ENCODE peak calls at places on chromosome 5, in nine cellular contexts. T is HCT116, K is GM12878, A is K562, J is endothelial cell of umbilical vein, C is SK-N-SH, Z is A549, S is H1, O is HepG2. N is an unnamed sample.
A peak's percentile ranks its signal among the peaks of the same experiment; 100 is the strongest.

GRCh38 chr5:122882836-122883235 is 37.4 kb downstream of the SNX24 start:
- DNase-seq in A (no peak), Z (no peak), C (no peak), S (no peak), O (no peak), J (no peak), T (no peak), K (no peak), N (no peak)

GRCh38 chr5:172370648-172371248 is 83.6 kb downstream of the SH3PXD2B start:
- DNase-seq in S (peak; percentile 76), O (peak; percentile 30), J (peak; percentile 35), C (no peak), Z (peak; percentile 69), T (peak; percentile 33), K (no peak), A (peak; percentile 44), N (peak; percentile 61)

GRCh38 chr5:145681216-145681615 is 153.9 kb downstream of the PRELID2 start:
- DNase-seq in O (peak; percentile 3), J (no peak), Z (no peak), S (no peak), K (no peak), A (no peak), C (no peak), T (no peak), N (no peak)

GRCh38 chr5:172881691-172882370 is 47.8 kb downstream of the ERGIC1 start:
- DNase-seq in A (peak; percentile 55), T (peak; percentile 10), S (no peak), C (no peak), J (peak; percentile 61), K (peak; percentile 72), Z (no peak), O (no peak), N (peak; percentile 43)

GRCh38 chr5:944992-945685 is 52.5 kb downstream of the TRIP13 start:
- DNase-seq in A (no peak), J (no peak), K (no peak), Z (no peak), O (no peak), C (no peak), S (peak; percentile 28), T (no peak), N (peak; percentile 61)

GRCh38 chr5:134494780-134495179 is 30.7 kb upstream of the JADE2 start:
- DNase-seq in C (no peak), Z (no peak), K (no peak), J (no peak), A (no peak), T (no peak), S (no peak), O (no peak), N (no peak)

GRCh38 chr5:58012103-58012502 is 447.8 kb downstream of the PLK2 start:
- DNase-seq in Z (no peak), O (no peak), T (no peak), A (no peak), C (no peak), K (no peak), J (peak; percentile 6), S (no peak), N (no peak)

GRCh38 chr5:175321927-175322532 is 122.0 kb downstream of the DRD1 start:
- DNase-seq in C (no peak), Z (peak; percentile 36), A (peak; percentile 48), S (peak; percentile 65), T (peak; percentile 16), O (peak; percentile 28), K (no peak), J (no peak), N (peak; percentile 42)

GRCh38 chr5:125093776-125094175 is 347.3 kb upstream of the ZNF608 start:
- DNase-seq in K (no peak), S (no peak), J (peak; percentile 90), O (no peak), C (no peak), A (no peak), T (peak; percentile 47), Z (peak; percentile 12), N (no peak)

GRCh38 chr5:113215401-113216060 is 219.3 kb downstream of the TSSK1B start:
- DNase-seq in A (no peak), K (no peak), C (no peak), Z (no peak), J (no peak), S (no peak), O (no peak), T (no peak), N (no peak)

GRCh38 chr5:14204785-14205321 is 61.7 kb downstream of the TRIO start:
- DNase-seq in O (peak; percentile 64), T (no peak), Z (peak; percentile 90), J (peak; percentile 93), C (no peak), S (no peak), K (no peak), A (no peak), N (peak; percentile 73)

GRCh38 chr5:3317051-3317795 is 278.4 kb upstream of the IRX1 start:
- DNase-seq in A (no peak), J (no peak), C (no peak), T (no peak), K (no peak), Z (no peak), O (no peak), S (no peak), N (no peak)

GRCh38 chr5:128536229-128536860 is 1.7 kb downstream of the FBN2 start:
- DNase-seq in J (peak; percentile 14), Z (peak; percentile 4), S (peak; percentile 50), T (no peak), C (no peak), O (no peak), K (no peak), A (no peak), N (no peak)
- H3K4me3 ChIP-seq in J (no peak overlapping the region), Z (peak overlapping the region; percentile 84), S (peak overlapping the region; percentile 38), T (no peak overlapping the region), C (no peak overlapping the region), O (no peak overlapping the region), K (no peak overlapping the region), A (no peak overlapping the region), N (no peak overlapping the region)

GRCh38 chr5:150024241-150024984 is 23.9 kb downstream of the HMGXB3 start:
- DNase-seq in C (no peak), S (no peak), J (no peak), Z (no peak), K (no peak), T (no peak), O (no peak), A (no peak), N (peak; percentile 49)
- TF ChIP-seq CTCF in C (peak; percentile 39), S (no peak), J (no peak), Z (no peak), K (peak; percentile 4), T (no peak), O (peak; percentile 41), A (peak; percentile 35), N (peak; percentile 10)

GRCh38 chr5:73438048-73438896 is 10.3 kb downstream of the FOXD1 start:
- DNase-seq in K (no peak), J (no peak), Z (no peak), A (no peak), C (no peak), T (no peak), S (no peak), O (no peak), N (no peak)

GRCh38 chr5:73442152-73442860 is 6.3 kb downstream of the FOXD1 start:
- DNase-seq in J (no peak), K (no peak), S (no peak), T (no peak), A (no peak), O (no peak), C (no peak), Z (no peak), N (no peak)

GRCh38 chr5:73441377-73441776 is 7.2 kb downstream of the FOXD1 start:
- DNase-seq in K (no peak), S (no peak), A (no peak), T (no peak), O (no peak), J (no peak), Z (no peak), C (no peak), N (no peak)

GRCh38 chr5:73438897-73439470 is 9.6 kb downstream of the FOXD1 start:
- DNase-seq in C (no peak), K (no peak), S (no peak), T (no peak), O (no peak), Z (no peak), A (no peak), J (no peak), N (no peak)

DNA sequence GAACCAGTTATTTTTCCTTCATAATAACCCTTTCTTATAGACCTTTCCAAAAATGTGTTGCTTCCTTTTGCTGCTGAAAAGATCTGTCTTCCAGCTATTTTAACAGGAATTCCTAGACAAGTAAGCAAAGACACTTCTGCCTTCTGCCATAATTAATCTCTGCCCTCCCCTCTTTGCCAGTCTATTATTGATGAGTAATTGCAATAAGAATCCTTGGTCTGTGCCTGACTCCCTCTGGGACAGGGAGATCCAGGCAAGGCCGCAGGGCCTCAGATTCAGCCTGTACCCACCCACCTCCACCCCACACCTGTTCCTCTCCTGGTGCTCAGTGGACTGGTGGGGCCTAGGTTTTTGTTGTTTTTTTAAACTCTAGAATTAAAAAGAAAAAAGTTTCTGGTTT is 8.3 kb downstream of the FOXD1 start:
- DNase-seq in C (no peak), S (no peak), A (no peak), T (no peak), Z (no peak), J (no peak), K (no peak), O (no peak), N (no peak)
- TF ChIP-seq MAX in C (no peak), S (no peak), A (no peak), T (no peak), Z (no peak), J (no peak), K (no peak), O (no peak), N (no peak)

GRCh38 chr5:26757941-26758340 is 280.4 kb downstream of the CDH9 start:
- DNase-seq in C (no peak), J (no peak), K (no peak), Z (peak; percentile 13), O (no peak), A (no peak), S (no peak), T (no peak), N (peak; percentile 77)

GRCh38 chr5:26761040-26761439 is 277.3 kb downstream of the CDH9 start:
- DNase-seq in O (no peak), Z (no peak), K (no peak), A (no peak), C (no peak), S (no peak), T (no peak), J (no peak), N (no peak)

GRCh38 chr5:26763151-26763550 is 275.2 kb downstream of the CDH9 start:
- DNase-seq in K (no peak), J (no peak), O (no peak), Z (no peak), S (no peak), T (no peak), C (no peak), A (no peak), N (no peak)
- H3K4me3 ChIP-seq in K (no peak overlapping the region), J (no peak overlapping the region), O (no peak overlapping the region), Z (no peak overlapping the region), S (no peak overlapping the region), T (no peak overlapping the region), C (no peak overlapping the region), A (no peak overlapping the region), N (no peak overlapping the region)

DNA sequence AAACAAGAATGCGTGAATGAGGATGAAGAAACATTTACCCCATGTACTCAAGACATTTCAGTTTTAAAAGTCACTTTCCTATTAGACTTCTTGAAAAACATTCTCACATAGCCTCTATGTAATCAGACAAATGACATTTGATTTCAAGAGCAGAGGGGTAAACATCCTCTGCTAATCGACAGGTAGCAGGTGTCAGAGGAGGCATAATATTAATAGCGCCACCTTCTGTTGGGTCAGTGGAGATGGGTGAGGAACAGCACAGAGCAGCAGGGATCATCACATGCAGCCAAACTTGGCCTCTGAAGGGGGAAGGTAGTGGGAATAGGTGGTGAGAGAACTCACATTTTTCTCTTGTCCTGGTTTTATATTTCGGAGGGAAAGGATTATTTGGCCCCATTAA is 3.3 kb upstream of the LSM11 start:
- DNase-seq in O (peak; percentile 30), S (peak; percentile 45), C (peak; percentile 27), A (peak; percentile 24), T (peak; percentile 19), K (no peak), Z (peak; percentile 42), J (no peak), N (peak; percentile 30)
- TF ChIP-seq CTCF in O (peak; percentile 66), S (peak; percentile 78), C (peak; percentile 61), A (peak; percentile 59), T (peak; percentile 68), K (peak; percentile 64), Z (peak; percentile 65), J (peak; percentile 34), N (peak; percentile 39)

N was measured in NB4.